ENCODE peak calls at places on chromosomes 13 and 19, in seven cellular contexts. One of them, this sample, is unnamed.

GRCh38 chr19:19434483-19435045 is 29.1 kb downstream of the GATAD2A start:
- DNase-seq in A549: no peak
- DNase-seq in CD8-positive, alpha-beta T cell: no peak
- DNase-seq in neural crest cell: no peak
- DNase-seq in astrocyte of the cerebellum: no peak
- DNase-seq in omental fat pad: no peak
- DNase-seq in RWPE1: no peak
- DNase-seq in this sample: no peak

GRCh38 chr13:25111557-25111956 is 15.6 kb downstream of the PABPC3 start:
- DNase-seq in A549: no peak
- DNase-seq in CD8-positive, alpha-beta T cell: no peak
- DNase-seq in neural crest cell: no peak
- DNase-seq in astrocyte of the cerebellum: no peak
- DNase-seq in omental fat pad: no peak
- DNase-seq in RWPE1: peak
- DNase-seq in this sample: peak

GRCh38 chr19:43310221-43310620 is 40.9 kb upstream of the PSG9 start:
- DNase-seq in A549: no peak
- DNase-seq in CD8-positive, alpha-beta T cell: no peak
- DNase-seq in neural crest cell: no peak
- DNase-seq in astrocyte of the cerebellum: no peak
- DNase-seq in omental fat pad: no peak
- DNase-seq in RWPE1: peak
- DNase-seq in this sample: no peak

GRCh38 chr19:28694812-28695211 is 518.1 kb downstream of the UQCRFS1 start:
- DNase-seq in A549: no peak
- DNase-seq in CD8-positive, alpha-beta T cell: no peak
- DNase-seq in neural crest cell: peak
- DNase-seq in astrocyte of the cerebellum: no peak
- DNase-seq in omental fat pad: no peak
- DNase-seq in RWPE1: no peak
- DNase-seq in this sample: no peak

GRCh38 chr13:75376792-75377402 is 105.1 kb downstream of the TBC1D4 start:
- DNase-seq in A549: no peak
- DNase-seq in CD8-positive, alpha-beta T cell: no peak
- DNase-seq in neural crest cell: no peak
- DNase-seq in astrocyte of the cerebellum: no peak
- DNase-seq in omental fat pad: no peak
- DNase-seq in RWPE1: no peak
- DNase-seq in this sample: no peak

GRCh38 chr19:42467437-42467760 is 24.7 kb upstream of the CXCL17 start:
- DNase-seq in A549: no peak
- DNase-seq in CD8-positive, alpha-beta T cell: no peak
- DNase-seq in neural crest cell: no peak
- DNase-seq in astrocyte of the cerebellum: no peak
- DNase-seq in omental fat pad: no peak
- DNase-seq in RWPE1: no peak
- DNase-seq in this sample: no peak

GRCh38 chr13:34878354-34878753 is 63.7 kb upstream of the NBEA start:
- DNase-seq in A549: no peak
- DNase-seq in CD8-positive, alpha-beta T cell: no peak
- DNase-seq in neural crest cell: no peak
- DNase-seq in astrocyte of the cerebellum: no peak
- DNase-seq in omental fat pad: no peak
- DNase-seq in RWPE1: no peak
- DNase-seq in this sample: no peak

GRCh38 chr13:67048793-67049150 is 181.4 kb downstream of the PCDH9 start:
- DNase-seq in A549: no peak
- DNase-seq in CD8-positive, alpha-beta T cell: no peak
- DNase-seq in neural crest cell: no peak
- DNase-seq in astrocyte of the cerebellum: peak
- DNase-seq in omental fat pad: no peak
- DNase-seq in RWPE1: no peak
- DNase-seq in this sample: no peak

GRCh38 chr13:31172535-31172934 is 10.8 kb upstream of the HSPH1 start:
- DNase-seq in A549: peak
- DNase-seq in CD8-positive, alpha-beta T cell: no peak
- DNase-seq in neural crest cell: no peak
- DNase-seq in astrocyte of the cerebellum: peak
- DNase-seq in omental fat pad: no peak
- DNase-seq in RWPE1: peak
- DNase-seq in this sample: no peak

GRCh38 chr19:4445963-4446668 is 11.5 kb downstream of the UBXN6 start:
- DNase-seq in A549: no peak
- DNase-seq in CD8-positive, alpha-beta T cell: no peak
- DNase-seq in neural crest cell: no peak
- DNase-seq in astrocyte of the cerebellum: no peak
- DNase-seq in omental fat pad: no peak
- DNase-seq in RWPE1: no peak
- DNase-seq in this sample: peak

GRCh38 chr19:4449022-4449825 is 8.4 kb downstream of the UBXN6 start:
- DNase-seq in A549: no peak
- DNase-seq in CD8-positive, alpha-beta T cell: no peak
- DNase-seq in neural crest cell: no peak
- DNase-seq in astrocyte of the cerebellum: peak
- DNase-seq in omental fat pad: no peak
- DNase-seq in RWPE1: no peak
- DNase-seq in this sample: no peak

GRCh38 chr19:4446801-4447200 is 10.8 kb downstream of the UBXN6 start:
- DNase-seq in A549: no peak
- DNase-seq in CD8-positive, alpha-beta T cell: no peak
- DNase-seq in neural crest cell: no peak
- DNase-seq in astrocyte of the cerebellum: no peak
- DNase-seq in omental fat pad: no peak
- DNase-seq in RWPE1: no peak
- DNase-seq in this sample: no peak

GRCh38 chr19:4448147-4448985 is 9.2 kb downstream of the UBXN6 start:
- DNase-seq in A549: no peak
- DNase-seq in CD8-positive, alpha-beta T cell: no peak
- DNase-seq in neural crest cell: no peak
- DNase-seq in astrocyte of the cerebellum: no peak
- DNase-seq in omental fat pad: no peak
- DNase-seq in RWPE1: no peak
- DNase-seq in this sample: no peak

DNA sequence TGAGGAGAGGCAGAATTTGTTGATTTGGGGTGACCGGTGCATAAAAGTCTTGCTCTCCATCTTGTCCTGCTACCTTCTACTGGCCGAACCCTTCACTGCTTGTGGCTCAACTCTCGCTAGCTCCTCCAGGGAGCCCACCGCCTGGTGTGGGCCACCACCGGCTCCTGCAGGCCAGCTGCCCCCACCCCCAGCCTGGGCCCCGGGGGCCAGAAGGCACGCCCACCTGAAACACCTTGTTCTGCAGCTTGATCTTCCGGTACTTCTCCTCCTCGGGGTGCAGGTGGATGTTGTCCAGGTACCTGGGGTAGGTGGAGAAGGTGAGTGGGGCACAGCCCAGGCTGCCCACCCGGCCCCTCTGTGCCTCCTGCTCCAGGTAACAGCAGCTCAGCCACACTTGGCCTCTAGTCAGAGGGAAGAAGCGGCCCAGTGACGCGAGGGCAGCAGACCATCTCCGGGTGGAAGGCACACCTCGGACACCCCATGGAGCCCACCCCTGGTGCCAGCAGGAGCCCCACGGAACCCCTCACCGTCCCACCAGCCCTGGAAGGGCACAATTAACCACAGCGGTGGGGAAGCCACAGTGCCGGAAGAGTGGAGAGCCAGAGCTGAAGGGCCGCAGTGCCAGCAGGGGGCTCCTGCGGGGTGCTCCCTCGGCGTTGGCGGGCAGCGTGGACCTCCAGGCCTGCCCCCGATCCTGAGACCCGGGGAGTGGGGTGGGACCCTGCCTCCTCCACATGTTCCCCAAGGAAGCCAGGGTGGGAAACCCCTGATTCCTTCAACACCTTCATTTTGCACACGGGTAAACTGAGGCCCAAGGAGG is 10.1 kb downstream of the UBXN6 start:
- DNase-seq in A549: no peak
- DNase-seq in CD8-positive, alpha-beta T cell: no peak
- DNase-seq in neural crest cell: no peak
- DNase-seq in astrocyte of the cerebellum: no peak
- DNase-seq in omental fat pad: no peak
- DNase-seq in RWPE1: no peak
- DNase-seq in this sample: no peak
- TF ChIP-seq CTCF in A549: no peak
- TF ChIP-seq CTCF in CD8-positive, alpha-beta T cell: no peak
- TF ChIP-seq CTCF in neural crest cell: no peak
- TF ChIP-seq CTCF in astrocyte of the cerebellum: no peak
- TF ChIP-seq CTCF in omental fat pad: no peak
- TF ChIP-seq CTCF in RWPE1: no peak
- TF ChIP-seq CTCF in this sample: no peak

DNA sequence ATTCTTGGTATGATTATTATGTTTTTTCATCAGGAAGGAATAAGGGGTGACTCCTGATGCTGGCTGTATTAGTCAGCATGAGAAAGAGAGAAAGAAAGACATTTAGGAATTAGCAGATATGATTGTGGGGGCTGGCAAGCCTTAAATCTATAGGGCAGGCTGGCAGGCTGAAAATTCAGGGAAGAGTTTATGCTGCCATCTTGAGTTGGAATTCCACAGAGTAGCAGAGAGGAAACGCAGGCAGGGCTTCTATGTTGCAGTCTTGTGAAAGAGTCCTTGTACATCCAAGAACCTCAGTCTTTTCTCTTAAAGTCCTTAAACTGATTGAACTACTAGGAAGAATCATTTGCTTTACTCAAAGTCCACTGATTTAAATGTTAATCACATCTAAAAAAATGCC is 262.7 kb upstream of the SLC10A2 start:
- DNase-seq in A549: no peak
- DNase-seq in CD8-positive, alpha-beta T cell: no peak
- DNase-seq in neural crest cell: no peak
- DNase-seq in astrocyte of the cerebellum: no peak
- DNase-seq in omental fat pad: no peak
- DNase-seq in RWPE1: no peak
- DNase-seq in this sample: no peak
- TF ChIP-seq CTCF in A549: no peak
- TF ChIP-seq CTCF in CD8-positive, alpha-beta T cell: no peak
- TF ChIP-seq CTCF in neural crest cell: no peak
- TF ChIP-seq CTCF in astrocyte of the cerebellum: no peak
- TF ChIP-seq CTCF in omental fat pad: no peak
- TF ChIP-seq CTCF in RWPE1: no peak
- TF ChIP-seq CTCF in this sample: no peak

GRCh38 chr19:39533003-39533512 is 406 bp upstream of the EID2B start:
- DNase-seq in A549: no peak
- DNase-seq in CD8-positive, alpha-beta T cell: no peak
- DNase-seq in neural crest cell: no peak
- DNase-seq in astrocyte of the cerebellum: no peak
- DNase-seq in omental fat pad: no peak
- DNase-seq in RWPE1: no peak
- DNase-seq in this sample: no peak
- TF ChIP-seq CTCF in A549: no peak
- TF ChIP-seq CTCF in CD8-positive, alpha-beta T cell: peak
- TF ChIP-seq CTCF in neural crest cell: peak
- TF ChIP-seq CTCF in astrocyte of the cerebellum: no peak
- TF ChIP-seq CTCF in omental fat pad: no peak
- TF ChIP-seq CTCF in RWPE1: peak
- TF ChIP-seq CTCF in this sample: no peak

DNA sequence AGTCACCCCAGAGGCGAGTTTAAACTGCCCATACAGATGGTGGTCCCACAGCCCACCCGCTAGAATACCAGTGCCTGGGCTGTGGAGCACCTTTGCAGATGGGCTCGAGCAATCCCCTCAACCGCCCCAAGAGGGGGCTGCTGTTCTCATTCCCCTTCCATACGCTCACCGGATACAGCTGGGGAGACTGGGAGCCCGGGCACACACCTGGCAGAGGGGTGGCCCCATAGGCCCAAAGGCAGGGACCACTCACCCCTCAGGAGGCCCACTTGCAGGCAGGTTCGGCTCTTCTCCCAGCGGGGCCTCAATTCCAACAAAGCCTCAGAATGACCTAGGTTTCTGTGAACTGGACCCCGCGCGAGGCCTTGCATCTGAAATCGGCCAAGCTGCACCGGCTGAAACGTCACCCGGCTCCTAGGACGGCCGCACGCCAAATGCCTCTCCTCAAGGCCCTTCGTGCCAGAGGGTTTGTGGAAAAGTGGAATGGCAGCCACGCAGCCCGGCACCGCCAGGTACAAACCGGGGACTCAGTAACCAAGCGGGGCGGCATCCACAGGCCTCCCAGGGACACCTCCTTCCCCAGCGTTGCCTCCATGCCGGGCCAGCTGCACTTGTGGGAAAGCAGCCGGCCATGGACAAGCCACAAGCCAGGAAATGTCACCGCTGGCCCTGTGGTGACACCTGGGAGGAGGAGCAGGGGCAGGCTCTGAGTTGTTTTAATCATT is 18.7 kb downstream of the MLLT1 start:
- DNase-seq in A549: peak
- DNase-seq in CD8-positive, alpha-beta T cell: peak
- DNase-seq in neural crest cell: peak
- DNase-seq in astrocyte of the cerebellum: no peak
- DNase-seq in omental fat pad: no peak
- DNase-seq in RWPE1: peak
- DNase-seq in this sample: no peak
- TF ChIP-seq CTCF in A549: no peak
- TF ChIP-seq CTCF in CD8-positive, alpha-beta T cell: peak
- TF ChIP-seq CTCF in neural crest cell: peak
- TF ChIP-seq CTCF in astrocyte of the cerebellum: peak
- TF ChIP-seq CTCF in omental fat pad: no peak
- TF ChIP-seq CTCF in RWPE1: peak
- TF ChIP-seq CTCF in this sample: peak

GRCh38 chr19:6551091-6551490 is 20.3 kb downstream of the TNFSF9 start:
- DNase-seq in A549: no peak
- DNase-seq in CD8-positive, alpha-beta T cell: no peak
- DNase-seq in neural crest cell: no peak
- DNase-seq in astrocyte of the cerebellum: no peak
- DNase-seq in omental fat pad: no peak
- DNase-seq in RWPE1: no peak
- DNase-seq in this sample: no peak

GRCh38 chr19:6556480-6556879 is 25.7 kb downstream of the TNFSF9 start:
- DNase-seq in A549: no peak
- DNase-seq in CD8-positive, alpha-beta T cell: no peak
- DNase-seq in neural crest cell: no peak
- DNase-seq in astrocyte of the cerebellum: peak
- DNase-seq in omental fat pad: no peak
- DNase-seq in RWPE1: no peak
- DNase-seq in this sample: no peak

GRCh38 chr19:6556043-6556449 is 25.2 kb downstream of the TNFSF9 start:
- DNase-seq in A549: no peak
- DNase-seq in CD8-positive, alpha-beta T cell: no peak
- DNase-seq in neural crest cell: no peak
- DNase-seq in astrocyte of the cerebellum: no peak
- DNase-seq in omental fat pad: no peak
- DNase-seq in RWPE1: no peak
- DNase-seq in this sample: no peak

GRCh38 chr19:6551607-6552450 is 21.0 kb downstream of the TNFSF9 start:
- DNase-seq in A549: peak
- DNase-seq in CD8-positive, alpha-beta T cell: peak
- DNase-seq in neural crest cell: peak
- DNase-seq in astrocyte of the cerebellum: no peak
- DNase-seq in omental fat pad: no peak
- DNase-seq in RWPE1: no peak
- DNase-seq in this sample: no peak
- TF ChIP-seq CTCF in A549: peak
- TF ChIP-seq CTCF in CD8-positive, alpha-beta T cell: peak
- TF ChIP-seq CTCF in neural crest cell: peak
- TF ChIP-seq CTCF in astrocyte of the cerebellum: no peak
- TF ChIP-seq CTCF in omental fat pad: no peak
- TF ChIP-seq CTCF in RWPE1: no peak
- TF ChIP-seq CTCF in this sample: peak

This sample was measured in type B pancreatic cell.